ENCODE peak calls at places on chromosomes 12 and 14, in ten cellular contexts. H is upper lobe of right lung; P is esophagus squamous epithelium; E is bronchial epithelial cell; I is A549; Z is choroid plexus epithelial cell; K is CD8-positive, alpha-beta T cell; A is suprapubic skin; S is nephron progenitor cell; N is HL-60. T is an unnamed sample.

GRCh38 chr12:53963434-53964314 is 9.0 kb downstream of the HOXC12 start:
- DNase-seq in H (no peak), P (no peak), E (no peak), I (no peak), Z (no peak), K (no peak), A (peak), S (peak), N (no peak), T (no peak)

GRCh38 chr12:69897744-69898143 is 72.7 kb downstream of the MYRFL start:
- DNase-seq in H (no peak), P (no peak), E (peak), I (no peak), Z (peak), K (no peak), A (no peak), S (no peak), N (no peak), T (no peak)

GRCh38 chr14:59310644-59311043 is 122.2 kb downstream of the DAAM1 start:
- DNase-seq in H (no peak), P (no peak), E (no peak), I (no peak), Z (peak), K (no peak), A (no peak), S (no peak), N (no peak), T (no peak)

GRCh38 chr12:31887109-31887811 is 72.0 kb upstream of the RESF1 start:
- DNase-seq in H (no peak), P (no peak), E (no peak), I (no peak), Z (no peak), K (no peak), A (no peak), S (no peak), N (peak), T (no peak)

GRCh38 chr12:55745361-55746146 is 2.6 kb downstream of the GDF11 start:
- DNase-seq in H (no peak), P (no peak), E (no peak), I (no peak), Z (peak), K (no peak), A (no peak), S (peak), N (no peak), T (peak)

GRCh38 chr12:24366514-24366913 is 417.0 kb upstream of the SOX5 start:
- DNase-seq in H (no peak), P (no peak), E (no peak), I (no peak), Z (no peak), K (no peak), A (no peak), S (no peak), N (no peak), T (no peak)

GRCh38 chr14:50023671-50024490 is 92.5 kb downstream of the VCPKMT start:
- DNase-seq in H (no peak), P (no peak), E (peak), I (peak), Z (peak), K (no peak), A (no peak), S (no peak), N (no peak), T (no peak)

GRCh38 chr14:105864651-105865265 is 338.4 kb downstream of the TMEM121 start:
- DNase-seq in H (no peak), P (no peak), E (no peak), I (no peak), Z (no peak), K (peak), A (peak), S (no peak), N (no peak), T (no peak)

GRCh38 chr12:121230538-121230907 is 20.6 kb downstream of the P2RX4 start:
- DNase-seq in H (no peak), P (no peak), E (no peak), I (no peak), Z (no peak), K (no peak), A (no peak), S (no peak), N (no peak), T (no peak)

GRCh38 chr12:124720687-124721500 is 142.8 kb downstream of the SCARB1 start:
- DNase-seq in H (no peak), P (no peak), E (no peak), I (no peak), Z (peak), K (no peak), A (no peak), S (peak), N (no peak), T (no peak)

GRCh38 chr14:49769171-49769570 is 1.2 kb downstream of the KLHDC2 start:
- DNase-seq in H (no peak), P (no peak), E (peak), I (no peak), Z (peak), K (no peak), A (no peak), S (no peak), N (no peak), T (no peak)

GRCh38 chr14:105911006-105911847 is 384.8 kb downstream of the TMEM121 start:
- DNase-seq in H (no peak), P (no peak), E (no peak), I (no peak), Z (no peak), K (no peak), A (no peak), S (no peak), N (no peak), T (no peak)

GRCh38 chr14:64706552-64707193 is 2.4 kb downstream of the PLEKHG3 start:
- DNase-seq in H (no peak), P (no peak), E (no peak), I (no peak), Z (no peak), K (no peak), A (peak), S (peak), N (no peak), T (peak)

GRCh38 chr12:84904051-84904450 is 8.5 kb downstream of the SLC6A15 start:
- DNase-seq in H (no peak), P (no peak), E (no peak), I (no peak), Z (no peak), K (no peak), A (no peak), S (no peak), N (no peak), T (no peak)

GRCh38 chr12:107356937-107357295 is 263.6 kb upstream of the CRY1 start:
- DNase-seq in H (no peak), P (no peak), E (no peak), I (no peak), Z (no peak), K (no peak), A (no peak), S (no peak), N (no peak), T (no peak)

GRCh38 chr14:98925362-98926040 is 346.5 kb downstream of the BCL11B start:
- DNase-seq in H (no peak), P (no peak), E (no peak), I (no peak), Z (no peak), K (no peak), A (peak), S (no peak), N (no peak), T (no peak)

GRCh38 chr14:93970967-93971634 is 5.3 kb downstream of the ASB2 start:
- DNase-seq in H (no peak), P (no peak), E (no peak), I (no peak), Z (no peak), K (peak), A (no peak), S (no peak), N (no peak), T (no peak)

GRCh38 chr14:73935666-73936065 is 14.2 kb downstream of the FAM161B start:
- DNase-seq in H (no peak), P (no peak), E (peak), I (peak), Z (peak), K (no peak), A (no peak), S (no peak), N (no peak), T (no peak)

GRCh38 chr12:42574879-42575278 is 14.7 kb downstream of the PRICKLE1 start:
- DNase-seq in H (no peak), P (no peak), E (no peak), I (no peak), Z (no peak), K (no peak), A (no peak), S (no peak), N (no peak), T (no peak)

GRCh38 chr12:20188930-20189653 is 179.2 kb upstream of the PDE3A start:
- DNase-seq in H (no peak), P (no peak), E (no peak), I (no peak), Z (peak), K (no peak), A (no peak), S (no peak), N (no peak), T (no peak)

GRCh38 chr12:89461649-89462612 is 62.7 kb downstream of the GALNT4 start:
- DNase-seq in H (no peak), P (no peak), E (peak), I (peak), Z (peak), K (no peak), A (no peak), S (no peak), N (no peak), T (no peak)
- TF ChIP-seq CTCF in H (peak), P (peak), E (peak), I (peak), Z (peak), K (peak), A (peak), S (peak), N (no peak), T (peak)

GRCh38 chr14:54642950-54643695 is 76.2 kb downstream of the SAMD4A start:
- DNase-seq in H (no peak), P (no peak), E (peak), I (no peak), Z (peak), K (peak), A (no peak), S (no peak), N (no peak), T (no peak)
- TF ChIP-seq CTCF in H (peak), P (no peak), E (peak), I (peak), Z (peak), K (no peak), A (no peak), S (no peak), N (no peak), T (no peak)

GRCh38 chr12:3317841-3318501 is 173.0 kb upstream of the PRMT8 start:
- DNase-seq in H (no peak), P (no peak), E (no peak), I (no peak), Z (no peak), K (no peak), A (no peak), S (no peak), N (no peak), T (no peak)

GRCh38 chr12:3321881-3322280 is 169.1 kb upstream of the PRMT8 start:
- DNase-seq in H (no peak), P (no peak), E (no peak), I (no peak), Z (no peak), K (no peak), A (no peak), S (no peak), N (no peak), T (no peak)

GRCh38 chr12:3320881-3321509 is 170.0 kb upstream of the PRMT8 start:
- DNase-seq in H (no peak), P (no peak), E (no peak), I (no peak), Z (no peak), K (no peak), A (no peak), S (no peak), N (no peak), T (no peak)

GRCh38 chr12:3317481-3317815 is 173.6 kb upstream of the PRMT8 start:
- DNase-seq in H (no peak), P (no peak), E (no peak), I (no peak), Z (no peak), K (no peak), A (no peak), S (no peak), N (no peak), T (no peak)

GRCh38 chr12:3319723-3320492 is 171.1 kb upstream of the PRMT8 start:
- DNase-seq in H (no peak), P (no peak), E (no peak), I (peak), Z (no peak), K (no peak), A (no peak), S (no peak), N (no peak), T (no peak)
- TF ChIP-seq CTCF in H (no peak), P (no peak), E (peak), I (no peak), Z (no peak), K (no peak), A (no peak), S (no peak), N (no peak), T (peak)

DNA sequence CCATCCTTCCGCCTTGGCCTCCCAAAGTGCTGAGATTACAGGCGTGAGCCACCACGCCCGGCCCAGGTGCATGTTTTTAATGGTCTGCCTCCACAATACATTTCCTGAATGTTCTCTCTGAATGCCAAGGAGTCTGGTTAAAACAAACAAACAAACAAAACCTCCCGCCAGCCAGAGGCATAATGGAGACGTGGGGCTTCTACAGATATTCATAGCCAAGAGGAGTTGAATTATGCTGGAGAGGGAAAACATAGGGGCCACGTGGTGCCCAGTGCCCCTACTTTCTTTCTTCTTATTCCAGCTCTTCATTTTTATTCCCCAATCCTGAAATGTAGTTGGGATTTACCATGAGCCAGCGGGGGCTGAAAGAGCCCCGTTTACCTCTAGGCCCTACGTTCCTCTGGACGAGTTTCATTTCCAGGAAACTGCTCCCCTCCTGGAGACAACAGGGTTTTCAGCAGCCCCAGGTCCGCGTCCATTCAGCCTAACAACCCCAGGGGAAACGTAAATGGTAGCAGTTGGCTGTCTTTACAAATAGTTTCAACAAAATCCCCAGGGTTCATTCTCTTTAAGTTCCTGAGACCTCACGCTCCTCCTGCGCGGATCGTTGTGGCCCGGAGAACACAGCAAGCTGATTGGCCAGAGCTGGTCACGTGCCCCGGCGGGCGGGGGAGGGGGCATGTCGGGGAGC is 108.5 kb upstream of the ESRRB start:
- DNase-seq in H (peak), P (no peak), E (peak), I (no peak), Z (peak), K (no peak), A (no peak), S (peak), N (no peak), T (peak)
- TF ChIP-seq CTCF in H (peak), P (no peak), E (peak), I (no peak), Z (peak), K (no peak), A (no peak), S (no peak), N (no peak), T (peak)

GRCh38 chr12:52214421-52214802 is 18.6 kb upstream of the KRT7 start:
- DNase-seq in H (peak), P (no peak), E (no peak), I (no peak), Z (no peak), K (no peak), A (peak), S (no peak), N (no peak), T (no peak)

GRCh38 chr12:52216807-52217206 is 16.2 kb upstream of the KRT7 start:
- DNase-seq in H (peak), P (no peak), E (no peak), I (no peak), Z (no peak), K (no peak), A (peak), S (no peak), N (no peak), T (no peak)

GRCh38 chr12:52215587-52216031 is 17.4 kb upstream of the KRT7 start:
- DNase-seq in H (peak), P (no peak), E (peak), I (peak), Z (peak), K (no peak), A (peak), S (no peak), N (no peak), T (no peak)

GRCh38 chr12:52216107-52216506 is 16.9 kb upstream of the KRT7 start:
- DNase-seq in H (no peak), P (no peak), E (no peak), I (no peak), Z (no peak), K (no peak), A (peak), S (peak), N (no peak), T (no peak)

DNA sequence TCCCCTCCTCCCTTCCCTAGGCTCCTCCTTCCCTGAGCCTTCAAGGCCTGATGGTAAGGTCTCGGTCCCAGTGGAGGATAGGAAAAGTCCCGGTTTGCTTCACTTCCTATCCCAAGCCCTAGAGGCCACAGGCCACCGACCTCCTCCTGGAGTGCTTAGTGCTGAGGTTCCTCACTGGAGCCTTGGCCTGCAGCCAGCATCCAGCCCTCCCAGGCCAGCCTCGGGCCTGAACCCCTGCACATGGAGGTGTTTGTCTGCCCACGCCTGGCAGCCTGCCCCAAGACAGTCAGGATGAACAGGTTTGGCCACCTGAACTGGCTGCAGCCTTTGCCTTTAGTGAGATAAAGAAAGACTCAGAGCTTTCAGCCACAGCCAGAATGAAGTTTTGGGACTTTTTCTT is 15.8 kb upstream of the KRT7 start:
- DNase-seq in H (peak), P (no peak), E (peak), I (no peak), Z (no peak), K (no peak), A (peak), S (no peak), N (no peak), T (no peak)
- TF ChIP-seq CTCF in H (no peak), P (no peak), E (no peak), I (no peak), Z (no peak), K (no peak), A (no peak), S (no peak), N (no peak), T (no peak)

GRCh38 chr12:48750769-48751356 is 34.4 kb upstream of the CCNT1 start:
- DNase-seq in H (no peak), P (no peak), E (peak), I (no peak), Z (no peak), K (no peak), A (no peak), S (no peak), N (no peak), T (no peak)
- TF ChIP-seq CTCF in H (no peak), P (no peak), E (no peak), I (no peak), Z (no peak), K (no peak), A (no peak), S (no peak), N (no peak), T (no peak)

GRCh38 chr12:65673732-65674131 is 150.6 kb upstream of the HMGA2 start:
- DNase-seq in H (no peak), P (no peak), E (peak), I (no peak), Z (peak), K (no peak), A (no peak), S (no peak), N (no peak), T (no peak)
- TF ChIP-seq CTCF in H (peak), P (no peak), E (no peak), I (peak), Z (peak), K (no peak), A (no peak), S (no peak), N (no peak), T (no peak)

T was measured in neural crest cell.